ENCODE peak calls at places on chromosomes 4 and X, in seven cellular contexts. One of them, this sample, is unnamed.

GRCh38 chr4:150769845-150770244 is 187.9 kb downstream of the MAB21L2 start:
- DNase-seq in lower leg skin: no peak
- DNase-seq in Caco-2: no peak
- DNase-seq in thyroid gland: no peak
- DNase-seq in AG04450: no peak
- DNase-seq in upper lobe of right lung: no peak
- DNase-seq in uterus: no peak
- DNase-seq in this sample: no peak

GRCh38 chrX:101685923-101686322 is 26.3 kb upstream of the ARMCX2 start:
- DNase-seq in AG04450: no peak
- DNase-seq in thyroid gland: no peak
- DNase-seq in upper lobe of right lung: no peak
- DNase-seq in uterus: no peak
- DNase-seq in lower leg skin: no peak
- DNase-seq in Caco-2: no peak
- DNase-seq in this sample: no peak

GRCh38 chr4:113872426-113873260 is 106.8 kb downstream of the ARSJ start:
- DNase-seq in AG04450: no peak
- DNase-seq in lower leg skin: no peak
- DNase-seq in thyroid gland: no peak
- DNase-seq in Caco-2: no peak
- DNase-seq in upper lobe of right lung: no peak
- DNase-seq in uterus: no peak
- DNase-seq in this sample: no peak

GRCh38 chr4:157265281-157265680 is 44.8 kb downstream of the GRIA2 start:
- DNase-seq in lower leg skin: no peak
- DNase-seq in thyroid gland: no peak
- DNase-seq in uterus: no peak
- DNase-seq in Caco-2: no peak
- DNase-seq in upper lobe of right lung: no peak
- DNase-seq in AG04450: no peak
- DNase-seq in this sample: peak

GRCh38 chrX:33605997-33606396 is 394.6 kb upstream of the DMD start:
- DNase-seq in uterus: no peak
- DNase-seq in lower leg skin: no peak
- DNase-seq in upper lobe of right lung: no peak
- DNase-seq in thyroid gland: no peak
- DNase-seq in AG04450: no peak
- DNase-seq in Caco-2: no peak
- DNase-seq in this sample: no peak

GRCh38 chrX:734411-734810 is 103.8 kb downstream of the SHOX start:
- DNase-seq in uterus: no peak
- DNase-seq in thyroid gland: no peak
- DNase-seq in lower leg skin: no peak
- DNase-seq in AG04450: no peak
- DNase-seq in upper lobe of right lung: peak
- DNase-seq in Caco-2: no peak
- DNase-seq in this sample: no peak

GRCh38 chrX:24377911-24378468 is 17.6 kb downstream of the SUPT20HL1 start:
- DNase-seq in AG04450: no peak
- DNase-seq in Caco-2: no peak
- DNase-seq in thyroid gland: no peak
- DNase-seq in upper lobe of right lung: no peak
- DNase-seq in lower leg skin: no peak
- DNase-seq in uterus: no peak
- DNase-seq in this sample: no peak

GRCh38 chrX:153645921-153646481 is 1.0 kb upstream of the DUSP9 start:
- DNase-seq in uterus: no peak
- DNase-seq in AG04450: no peak
- DNase-seq in upper lobe of right lung: no peak
- DNase-seq in Caco-2: peak
- DNase-seq in thyroid gland: no peak
- DNase-seq in lower leg skin: no peak
- DNase-seq in this sample: no peak

GRCh38 chrX:39730671-39731389 is 366.9 kb downstream of the BCOR start:
- DNase-seq in lower leg skin: peak
- DNase-seq in AG04450: peak
- DNase-seq in thyroid gland: peak
- DNase-seq in Caco-2: peak
- DNase-seq in uterus: peak
- DNase-seq in upper lobe of right lung: peak
- DNase-seq in this sample: peak

GRCh38 chr4:149781150-149781549 is 34.5 kb downstream of the IQCM start:
- DNase-seq in Caco-2: no peak
- DNase-seq in thyroid gland: no peak
- DNase-seq in AG04450: peak
- DNase-seq in uterus: no peak
- DNase-seq in lower leg skin: no peak
- DNase-seq in upper lobe of right lung: no peak
- DNase-seq in this sample: peak

GRCh38 chrX:78673256-78673655 is 14.1 kb upstream of the RTL3 start:
- DNase-seq in lower leg skin: no peak
- DNase-seq in upper lobe of right lung: no peak
- DNase-seq in Caco-2: no peak
- DNase-seq in uterus: peak
- DNase-seq in thyroid gland: no peak
- DNase-seq in AG04450: no peak
- DNase-seq in this sample: no peak

GRCh38 chrX:2526390-2526789 is 25.6 kb upstream of the DHRSX start:
- DNase-seq in thyroid gland: no peak
- DNase-seq in lower leg skin: no peak
- DNase-seq in Caco-2: no peak
- DNase-seq in upper lobe of right lung: no peak
- DNase-seq in uterus: no peak
- DNase-seq in AG04450: no peak
- DNase-seq in this sample: no peak

GRCh38 chr4:169417629-169418282 is 147.0 kb upstream of the SH3RF1 start:
- DNase-seq in AG04450: no peak
- DNase-seq in lower leg skin: no peak
- DNase-seq in uterus: no peak
- DNase-seq in upper lobe of right lung: no peak
- DNase-seq in thyroid gland: no peak
- DNase-seq in Caco-2: no peak
- DNase-seq in this sample: no peak

GRCh38 chr4:116942315-116942714 is 143.1 kb downstream of the TRAM1L1 start:
- DNase-seq in AG04450: no peak
- DNase-seq in lower leg skin: no peak
- DNase-seq in uterus: no peak
- DNase-seq in thyroid gland: no peak
- DNase-seq in Caco-2: no peak
- DNase-seq in upper lobe of right lung: no peak
- DNase-seq in this sample: no peak

GRCh38 chr4:3615386-3616286 is 83.4 kb upstream of the LRPAP1 start:
- DNase-seq in thyroid gland: no peak
- DNase-seq in lower leg skin: no peak
- DNase-seq in Caco-2: no peak
- DNase-seq in upper lobe of right lung: peak
- DNase-seq in AG04450: no peak
- DNase-seq in uterus: peak
- DNase-seq in this sample: no peak
- TF ChIP-seq CTCF in thyroid gland: no peak
- TF ChIP-seq CTCF in lower leg skin: no peak
- TF ChIP-seq CTCF in Caco-2: no peak
- TF ChIP-seq CTCF in upper lobe of right lung: no peak
- TF ChIP-seq CTCF in AG04450: no peak
- TF ChIP-seq CTCF in uterus: no peak
- TF ChIP-seq CTCF in this sample: no peak

GRCh38 chrX:77448170-77448569 is 981 bp downstream of the FGF16 start:
- DNase-seq in thyroid gland: no peak
- DNase-seq in Caco-2: no peak
- DNase-seq in uterus: no peak
- DNase-seq in AG04450: no peak
- DNase-seq in lower leg skin: no peak
- DNase-seq in upper lobe of right lung: no peak
- DNase-seq in this sample: no peak
- H3K4me3 ChIP-seq in thyroid gland: no peak
- H3K4me3 ChIP-seq in Caco-2: no peak
- H3K4me3 ChIP-seq in uterus: no peak
- H3K4me3 ChIP-seq in AG04450: no peak
- H3K4me3 ChIP-seq in lower leg skin: no peak
- H3K4me3 ChIP-seq in upper lobe of right lung: no peak
- H3K4me3 ChIP-seq in this sample: no peak

DNA sequence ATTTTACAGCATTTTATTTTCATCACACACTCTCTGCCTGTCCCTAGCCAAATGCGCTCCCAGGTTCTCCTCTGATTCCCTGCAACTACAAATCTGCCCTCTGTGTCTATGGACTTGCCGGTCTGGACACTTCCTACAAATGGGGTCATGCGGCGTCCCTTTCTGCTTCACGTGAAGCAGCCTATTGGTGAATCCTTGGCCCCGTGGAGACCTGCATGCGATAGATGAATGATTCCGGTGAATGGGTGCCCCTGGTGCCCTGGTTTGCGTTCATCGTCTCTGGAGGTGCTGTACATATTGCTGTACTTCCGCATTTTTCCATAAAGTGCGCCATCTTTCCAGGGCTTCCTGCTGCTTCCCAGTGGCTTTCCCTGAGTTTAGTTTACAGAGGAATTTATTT is 27.5 kb upstream of the CLCN4 start:
- DNase-seq in lower leg skin: no peak
- DNase-seq in thyroid gland: no peak
- DNase-seq in upper lobe of right lung: no peak
- DNase-seq in AG04450: no peak
- DNase-seq in Caco-2: no peak
- DNase-seq in uterus: no peak
- DNase-seq in this sample: no peak
- TF ChIP-seq CTCF in lower leg skin: no peak
- TF ChIP-seq CTCF in thyroid gland: no peak
- TF ChIP-seq CTCF in upper lobe of right lung: no peak
- TF ChIP-seq CTCF in AG04450: no peak
- TF ChIP-seq CTCF in Caco-2: no peak
- TF ChIP-seq CTCF in uterus: no peak
- TF ChIP-seq CTCF in this sample: no peak

GRCh38 chr4:54226399-54227260 is 2.5 kb upstream of the PDGFRA start:
- DNase-seq in uterus: peak
- DNase-seq in upper lobe of right lung: peak
- DNase-seq in Caco-2: peak
- DNase-seq in lower leg skin: peak
- DNase-seq in thyroid gland: no peak
- DNase-seq in AG04450: peak
- DNase-seq in this sample: peak
- H3K4me3 ChIP-seq in uterus: peak
- H3K4me3 ChIP-seq in upper lobe of right lung: peak
- H3K4me3 ChIP-seq in Caco-2: peak
- H3K4me3 ChIP-seq in lower leg skin: no peak
- H3K4me3 ChIP-seq in thyroid gland: peak
- H3K4me3 ChIP-seq in AG04450: peak
- H3K4me3 ChIP-seq in this sample: peak

DNA sequence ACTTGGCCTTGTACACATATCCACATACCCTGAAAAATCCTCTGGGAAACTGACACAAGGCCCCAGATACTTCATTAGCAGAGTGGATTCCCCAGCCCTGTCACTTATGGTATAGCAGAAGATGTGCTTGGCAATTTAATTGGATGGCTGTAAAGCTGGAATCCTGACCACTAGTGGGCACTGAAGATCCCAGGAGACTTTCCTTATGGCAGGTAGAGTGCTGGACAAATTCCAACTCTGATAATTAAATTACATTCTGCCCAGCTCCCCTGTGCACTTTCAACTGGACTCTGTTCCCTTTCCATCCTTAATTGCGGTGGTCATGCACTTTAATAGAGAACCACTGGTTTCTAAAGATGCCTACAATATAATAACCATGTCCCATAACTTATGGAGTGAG is 119.8 kb downstream of the DCK start:
- DNase-seq in uterus: no peak
- DNase-seq in upper lobe of right lung: no peak
- DNase-seq in Caco-2: no peak
- DNase-seq in AG04450: no peak
- DNase-seq in thyroid gland: no peak
- DNase-seq in lower leg skin: no peak
- DNase-seq in this sample: no peak
- TF ChIP-seq CTCF in uterus: no peak
- TF ChIP-seq CTCF in upper lobe of right lung: no peak
- TF ChIP-seq CTCF in Caco-2: peak
- TF ChIP-seq CTCF in AG04450: peak
- TF ChIP-seq CTCF in thyroid gland: no peak
- TF ChIP-seq CTCF in lower leg skin: no peak
- TF ChIP-seq CTCF in this sample: peak

GRCh38 chr4:111230265-111230664 is 607.4 kb upstream of the PITX2 start:
- DNase-seq in upper lobe of right lung: no peak
- DNase-seq in thyroid gland: no peak
- DNase-seq in AG04450: peak
- DNase-seq in uterus: no peak
- DNase-seq in lower leg skin: no peak
- DNase-seq in Caco-2: no peak
- DNase-seq in this sample: no peak
- H3K4me3 ChIP-seq in upper lobe of right lung: no peak
- H3K4me3 ChIP-seq in thyroid gland: no peak
- H3K4me3 ChIP-seq in AG04450: no peak
- H3K4me3 ChIP-seq in uterus: no peak
- H3K4me3 ChIP-seq in lower leg skin: no peak
- H3K4me3 ChIP-seq in Caco-2: no peak
- H3K4me3 ChIP-seq in this sample: no peak

GRCh38 chr4:80336582-80336981 is 1.1 kb downstream of the CFAP299 start:
- DNase-seq in AG04450: no peak
- DNase-seq in Caco-2: peak
- DNase-seq in lower leg skin: no peak
- DNase-seq in upper lobe of right lung: peak
- DNase-seq in thyroid gland: peak
- DNase-seq in uterus: no peak
- DNase-seq in this sample: peak
- TF ChIP-seq CTCF in AG04450: peak
- TF ChIP-seq CTCF in Caco-2: peak
- TF ChIP-seq CTCF in lower leg skin: no peak
- TF ChIP-seq CTCF in upper lobe of right lung: peak
- TF ChIP-seq CTCF in thyroid gland: peak
- TF ChIP-seq CTCF in uterus: no peak
- TF ChIP-seq CTCF in this sample: peak

GRCh38 chr4:162162672-162163071 is 1.1 kb downstream of the FSTL5 start:
- DNase-seq in thyroid gland: no peak
- DNase-seq in uterus: no peak
- DNase-seq in AG04450: no peak
- DNase-seq in Caco-2: no peak
- DNase-seq in lower leg skin: no peak
- DNase-seq in upper lobe of right lung: no peak
- DNase-seq in this sample: no peak

GRCh38 chr4:162164881-162165528 is 1.2 kb upstream of the FSTL5 start:
- DNase-seq in AG04450: no peak
- DNase-seq in upper lobe of right lung: no peak
- DNase-seq in lower leg skin: no peak
- DNase-seq in uterus: no peak
- DNase-seq in thyroid gland: no peak
- DNase-seq in Caco-2: no peak
- DNase-seq in this sample: no peak

GRCh38 chr4:162163892-162164759 is at the start of gene FSTL5:
- DNase-seq in upper lobe of right lung: peak
- DNase-seq in thyroid gland: peak
- DNase-seq in lower leg skin: peak
- DNase-seq in Caco-2: peak
- DNase-seq in uterus: no peak
- DNase-seq in AG04450: no peak
- DNase-seq in this sample: peak
- H3K4me3 ChIP-seq in upper lobe of right lung: peak
- H3K4me3 ChIP-seq in thyroid gland: no peak
- H3K4me3 ChIP-seq in lower leg skin: no peak
- H3K4me3 ChIP-seq in Caco-2: peak
- H3K4me3 ChIP-seq in uterus: no peak
- H3K4me3 ChIP-seq in AG04450: no peak
- H3K4me3 ChIP-seq in this sample: peak

This sample was measured in HFF-Myc.